ENCODE peak calls at places on chromosomes 2 and 18, in eight cellular contexts. One of them, this sample, is unnamed.

GRCh38 chr2:237354930-237355329 is 59.0 kb downstream of the COL6A3 start:
- DNase-seq in activated T-cell treated with anti-CD3 and anti-CD28 coated beads, Interleukin-2, amount 50 U/mL, for 72 hours: no peak
- DNase-seq in PC-9: no peak
- DNase-seq in DMS79: no peak
- DNase-seq in NCI-H1694: no peak
- DNase-seq in GM12891: no peak
- DNase-seq in effector CD4-positive, alpha-beta T cell: no peak
- DNase-seq in activated CD4-positive, CD25-positive, alpha-beta regulatory T cell: no peak
- DNase-seq in this sample: peak; percentile 18

GRCh38 chr2:190466819-190467444 is 58.8 kb downstream of the MFSD6 start:
- DNase-seq in activated T-cell treated with anti-CD3 and anti-CD28 coated beads, Interleukin-2, amount 50 U/mL, for 72 hours: no peak
- DNase-seq in PC-9: no peak
- DNase-seq in DMS79: peak; percentile 25
- DNase-seq in NCI-H1694: no peak
- DNase-seq in GM12891: no peak
- DNase-seq in effector CD4-positive, alpha-beta T cell: no peak
- DNase-seq in activated CD4-positive, CD25-positive, alpha-beta regulatory T cell: no peak
- DNase-seq in this sample: no peak

GRCh38 chr2:41932241-41933034 is 115.4 kb upstream of the PKDCC start:
- DNase-seq in activated T-cell treated with anti-CD3 and anti-CD28 coated beads, Interleukin-2, amount 50 U/mL, for 72 hours: no peak
- DNase-seq in PC-9: no peak
- DNase-seq in DMS79: no peak
- DNase-seq in NCI-H1694: no peak
- DNase-seq in GM12891: no peak
- DNase-seq in effector CD4-positive, alpha-beta T cell: no peak
- DNase-seq in activated CD4-positive, CD25-positive, alpha-beta regulatory T cell: no peak
- DNase-seq in this sample: no peak

GRCh38 chr18:9147440-9148238 is 11.1 kb downstream of the ANKRD12 start:
- DNase-seq in activated T-cell treated with anti-CD3 and anti-CD28 coated beads, Interleukin-2, amount 50 U/mL, for 72 hours: peak; percentile 33
- DNase-seq in PC-9: peak; percentile 48
- DNase-seq in DMS79: peak; percentile 1
- DNase-seq in NCI-H1694: peak; percentile 24
- DNase-seq in GM12891: no peak
- DNase-seq in effector CD4-positive, alpha-beta T cell: peak; percentile 15
- DNase-seq in activated CD4-positive, CD25-positive, alpha-beta regulatory T cell: no peak
- DNase-seq in this sample: peak; percentile 70

GRCh38 chr2:120892967-120893667 is 157.4 kb downstream of the GLI2 start:
- DNase-seq in activated T-cell treated with anti-CD3 and anti-CD28 coated beads, Interleukin-2, amount 50 U/mL, for 72 hours: no peak
- DNase-seq in PC-9: no peak
- DNase-seq in DMS79: no peak
- DNase-seq in NCI-H1694: no peak
- DNase-seq in GM12891: no peak
- DNase-seq in effector CD4-positive, alpha-beta T cell: no peak
- DNase-seq in activated CD4-positive, CD25-positive, alpha-beta regulatory T cell: no peak
- DNase-seq in this sample: no peak

GRCh38 chr18:39271654-39272053 is 1706.1 kb upstream of the CELF4 start:
- DNase-seq in activated T-cell treated with anti-CD3 and anti-CD28 coated beads, Interleukin-2, amount 50 U/mL, for 72 hours: no peak
- DNase-seq in PC-9: no peak
- DNase-seq in DMS79: no peak
- DNase-seq in NCI-H1694: no peak
- DNase-seq in GM12891: no peak
- DNase-seq in effector CD4-positive, alpha-beta T cell: no peak
- DNase-seq in activated CD4-positive, CD25-positive, alpha-beta regulatory T cell: no peak
- DNase-seq in this sample: no peak

GRCh38 chr18:57807336-57808117 is 4.4 kb upstream of the ATP8B1 start:
- DNase-seq in activated T-cell treated with anti-CD3 and anti-CD28 coated beads, Interleukin-2, amount 50 U/mL, for 72 hours: no peak
- DNase-seq in PC-9: no peak
- DNase-seq in DMS79: no peak
- DNase-seq in NCI-H1694: no peak
- DNase-seq in GM12891: no peak
- DNase-seq in effector CD4-positive, alpha-beta T cell: no peak
- DNase-seq in activated CD4-positive, CD25-positive, alpha-beta regulatory T cell: no peak
- DNase-seq in this sample: no peak

GRCh38 chr2:383173-383572 is 95.3 kb upstream of the ALKAL2 start:
- DNase-seq in activated T-cell treated with anti-CD3 and anti-CD28 coated beads, Interleukin-2, amount 50 U/mL, for 72 hours: no peak
- DNase-seq in PC-9: no peak
- DNase-seq in DMS79: no peak
- DNase-seq in NCI-H1694: no peak
- DNase-seq in GM12891: no peak
- DNase-seq in effector CD4-positive, alpha-beta T cell: no peak
- DNase-seq in activated CD4-positive, CD25-positive, alpha-beta regulatory T cell: no peak
- DNase-seq in this sample: peak; percentile 22

GRCh38 chr18:55387139-55387984 is 200.6 kb downstream of the TCF4 start:
- DNase-seq in activated T-cell treated with anti-CD3 and anti-CD28 coated beads, Interleukin-2, amount 50 U/mL, for 72 hours: no peak
- DNase-seq in PC-9: no peak
- DNase-seq in DMS79: no peak
- DNase-seq in NCI-H1694: no peak
- DNase-seq in GM12891: no peak
- DNase-seq in effector CD4-positive, alpha-beta T cell: no peak
- DNase-seq in activated CD4-positive, CD25-positive, alpha-beta regulatory T cell: no peak
- DNase-seq in this sample: no peak

GRCh38 chr2:163794635-163795034 is 58.8 kb upstream of the FIGN start:
- DNase-seq in activated T-cell treated with anti-CD3 and anti-CD28 coated beads, Interleukin-2, amount 50 U/mL, for 72 hours: no peak
- DNase-seq in PC-9: peak; percentile 50
- DNase-seq in DMS79: no peak
- DNase-seq in NCI-H1694: no peak
- DNase-seq in GM12891: no peak
- DNase-seq in effector CD4-positive, alpha-beta T cell: no peak
- DNase-seq in activated CD4-positive, CD25-positive, alpha-beta regulatory T cell: no peak
- DNase-seq in this sample: peak; percentile 66

GRCh38 chr2:81589406-81589805 is 1284.9 kb upstream of the LRRTM1 start:
- DNase-seq in activated T-cell treated with anti-CD3 and anti-CD28 coated beads, Interleukin-2, amount 50 U/mL, for 72 hours: no peak
- DNase-seq in PC-9: no peak
- DNase-seq in DMS79: no peak
- DNase-seq in NCI-H1694: no peak
- DNase-seq in GM12891: no peak
- DNase-seq in effector CD4-positive, alpha-beta T cell: no peak
- DNase-seq in activated CD4-positive, CD25-positive, alpha-beta regulatory T cell: no peak
- DNase-seq in this sample: no peak

GRCh38 chr18:26575865-26576217 is 27.5 kb upstream of the KCTD1 start:
- DNase-seq in activated T-cell treated with anti-CD3 and anti-CD28 coated beads, Interleukin-2, amount 50 U/mL, for 72 hours: no peak
- DNase-seq in PC-9: no peak
- DNase-seq in DMS79: no peak
- DNase-seq in NCI-H1694: no peak
- DNase-seq in GM12891: no peak
- DNase-seq in effector CD4-positive, alpha-beta T cell: no peak
- DNase-seq in activated CD4-positive, CD25-positive, alpha-beta regulatory T cell: no peak
- DNase-seq in this sample: no peak

GRCh38 chr2:130393318-130393910 is 37.6 kb downstream of the PTPN18 start:
- DNase-seq in activated T-cell treated with anti-CD3 and anti-CD28 coated beads, Interleukin-2, amount 50 U/mL, for 72 hours: no peak
- DNase-seq in PC-9: peak; percentile 78
- DNase-seq in DMS79: no peak
- DNase-seq in NCI-H1694: no peak
- DNase-seq in GM12891: no peak
- DNase-seq in effector CD4-positive, alpha-beta T cell: no peak
- DNase-seq in activated CD4-positive, CD25-positive, alpha-beta regulatory T cell: no peak
- DNase-seq in this sample: peak; percentile 33

GRCh38 chr2:141384676-141385075 is 746.1 kb downstream of the LRP1B start:
- DNase-seq in activated T-cell treated with anti-CD3 and anti-CD28 coated beads, Interleukin-2, amount 50 U/mL, for 72 hours: no peak
- DNase-seq in PC-9: no peak
- DNase-seq in DMS79: no peak
- DNase-seq in NCI-H1694: no peak
- DNase-seq in GM12891: no peak
- DNase-seq in effector CD4-positive, alpha-beta T cell: no peak
- DNase-seq in activated CD4-positive, CD25-positive, alpha-beta regulatory T cell: no peak
- DNase-seq in this sample: no peak

GRCh38 chr18:46252754-46253153 is 148.6 kb downstream of the HAUS1 start:
- DNase-seq in activated T-cell treated with anti-CD3 and anti-CD28 coated beads, Interleukin-2, amount 50 U/mL, for 72 hours: no peak
- DNase-seq in PC-9: no peak
- DNase-seq in DMS79: no peak
- DNase-seq in NCI-H1694: no peak
- DNase-seq in GM12891: no peak
- DNase-seq in effector CD4-positive, alpha-beta T cell: no peak
- DNase-seq in activated CD4-positive, CD25-positive, alpha-beta regulatory T cell: no peak
- DNase-seq in this sample: no peak

GRCh38 chr18:60541661-60542060 is 169.1 kb upstream of the MC4R start:
- DNase-seq in activated T-cell treated with anti-CD3 and anti-CD28 coated beads, Interleukin-2, amount 50 U/mL, for 72 hours: no peak
- DNase-seq in PC-9: no peak
- DNase-seq in DMS79: no peak
- DNase-seq in NCI-H1694: no peak
- DNase-seq in GM12891: no peak
- DNase-seq in effector CD4-positive, alpha-beta T cell: no peak
- DNase-seq in activated CD4-positive, CD25-positive, alpha-beta regulatory T cell: no peak
- DNase-seq in this sample: no peak

GRCh38 chr2:219946529-219946928 is 319.1 kb downstream of the SLC4A3 start:
- DNase-seq in activated T-cell treated with anti-CD3 and anti-CD28 coated beads, Interleukin-2, amount 50 U/mL, for 72 hours: no peak
- DNase-seq in PC-9: no peak
- DNase-seq in DMS79: no peak
- DNase-seq in NCI-H1694: no peak
- DNase-seq in GM12891: no peak
- DNase-seq in effector CD4-positive, alpha-beta T cell: no peak
- DNase-seq in activated CD4-positive, CD25-positive, alpha-beta regulatory T cell: no peak
- DNase-seq in this sample: no peak

GRCh38 chr2:201781583-201782051 is 884 bp upstream of the ALS2 start:
- DNase-seq in activated T-cell treated with anti-CD3 and anti-CD28 coated beads, Interleukin-2, amount 50 U/mL, for 72 hours: no peak
- DNase-seq in PC-9: no peak
- DNase-seq in DMS79: peak; percentile 5
- DNase-seq in NCI-H1694: no peak
- DNase-seq in GM12891: peak; percentile 10
- DNase-seq in effector CD4-positive, alpha-beta T cell: no peak
- DNase-seq in activated CD4-positive, CD25-positive, alpha-beta regulatory T cell: no peak
- DNase-seq in this sample: no peak

GRCh38 chr2:223822818-223823217 is 14.6 kb downstream of the AP1S3 start:
- DNase-seq in activated T-cell treated with anti-CD3 and anti-CD28 coated beads, Interleukin-2, amount 50 U/mL, for 72 hours: no peak
- DNase-seq in PC-9: no peak
- DNase-seq in DMS79: no peak
- DNase-seq in NCI-H1694: no peak
- DNase-seq in GM12891: no peak
- DNase-seq in effector CD4-positive, alpha-beta T cell: no peak
- DNase-seq in activated CD4-positive, CD25-positive, alpha-beta regulatory T cell: no peak
- DNase-seq in this sample: no peak

GRCh38 chr2:64406407-64406774 is 47.6 kb upstream of the LGALSL start:
- DNase-seq in activated T-cell treated with anti-CD3 and anti-CD28 coated beads, Interleukin-2, amount 50 U/mL, for 72 hours: no peak
- DNase-seq in PC-9: no peak
- DNase-seq in DMS79: no peak
- DNase-seq in NCI-H1694: no peak
- DNase-seq in GM12891: no peak
- DNase-seq in effector CD4-positive, alpha-beta T cell: no peak
- DNase-seq in activated CD4-positive, CD25-positive, alpha-beta regulatory T cell: no peak
- DNase-seq in this sample: no peak

GRCh38 chr2:218465987-218466633 is 47.2 kb downstream of the VIL1 start:
- DNase-seq in activated T-cell treated with anti-CD3 and anti-CD28 coated beads, Interleukin-2, amount 50 U/mL, for 72 hours: no peak
- DNase-seq in PC-9: no peak
- DNase-seq in DMS79: no peak
- DNase-seq in NCI-H1694: peak; percentile 21
- DNase-seq in GM12891: no peak
- DNase-seq in effector CD4-positive, alpha-beta T cell: no peak
- DNase-seq in activated CD4-positive, CD25-positive, alpha-beta regulatory T cell: no peak
- DNase-seq in this sample: no peak

This sample was measured in trophoblast cell.